ENCODE peak calls at places on chromosomes 12 and 14, in five cellular contexts. U, I, N, G and Z are unnamed samples.

GRCh38 chr12:113099764-113100163 is 35.8 kb downstream of the RASAL1 start:
- DNase-seq in U (no peak), I (no peak), N (no peak), G (no peak), Z (no peak)

GRCh38 chr12:41287500-41287899 is 99.4 kb downstream of the PDZRN4 start:
- DNase-seq in U (no peak), I (no peak), N (no peak), G (no peak), Z (no peak)

GRCh38 chr12:61870658-61871559 is 389.3 kb upstream of the USP15 start:
- DNase-seq in U (peak; percentile 5), I (no peak), N (no peak), G (no peak), Z (no peak)

GRCh38 chr14:65792208-65792905 is 379.8 kb downstream of the FUT8 start:
- DNase-seq in U (no peak), I (no peak), N (peak; percentile 45), G (no peak), Z (peak; percentile 29)

GRCh38 chr12:60279224-60279623 is 683.4 kb downstream of the SLC16A7 start:
- DNase-seq in U (peak; percentile 54), I (no peak), N (peak; percentile 44), G (no peak), Z (peak; percentile 61)

GRCh38 chr12:15556411-15556810 is 232.8 kb downstream of the EPS8 start:
- DNase-seq in U (peak; percentile 23), I (no peak), N (no peak), G (no peak), Z (no peak)

GRCh38 chr12:108193922-108194321 is 64.8 kb downstream of the WSCD2 start:
- DNase-seq in U (peak; percentile 16), I (no peak), N (peak; percentile 15), G (no peak), Z (peak; percentile 8)

GRCh38 chr14:73426877-73427276 is 31.5 kb downstream of the NUMB start:
- DNase-seq in U (peak; percentile 50), I (no peak), N (no peak), G (peak; percentile 8), Z (no peak)

GRCh38 chr14:60508707-60509437 is at the start of gene SIX6:
- DNase-seq in U (peak; percentile 14), I (no peak), N (no peak), G (peak; percentile 9), Z (peak; percentile 50)

GRCh38 chr14:96100171-96101064 is 61.3 kb downstream of the C14orf132 start:
- DNase-seq in U (peak; percentile 86), I (peak; percentile 80), N (peak; percentile 59), G (peak; percentile 41), Z (peak; percentile 74)

GRCh38 chr12:28883406-28883997 is 265.6 kb upstream of the FAR2 start:
- DNase-seq in U (no peak), I (no peak), N (no peak), G (no peak), Z (peak; percentile 37)

GRCh38 chr12:52216807-52217206 is 16.2 kb upstream of the KRT7 start:
- DNase-seq in U (no peak), I (no peak), N (no peak), G (no peak), Z (no peak)

GRCh38 chr12:12549426-12549825 is 13.2 kb downstream of the DUSP16 start:
- DNase-seq in U (no peak), I (no peak), N (no peak), G (no peak), Z (no peak)

GRCh38 chr12:63841611-63842010 is 2.9 kb upstream of the SRGAP1 start:
- DNase-seq in U (no peak), I (no peak), N (no peak), G (no peak), Z (no peak)

GRCh38 chr12:27424631-27425230 is 21.8 kb upstream of the SMCO2 start:
- DNase-seq in U (peak; percentile 86), I (no peak), N (peak; percentile 54), G (peak; percentile 57), Z (peak; percentile 73)

GRCh38 chr14:96205059-96205993 is 687 bp downstream of the BDKRB2 start:
- DNase-seq in U (no peak), I (no peak), N (peak; percentile 88), G (no peak), Z (no peak)

GRCh38 chr14:91417983-91418386 is 365 bp upstream of the CCDC88C start:
- DNase-seq in U (no peak), I (peak; percentile 63), N (no peak), G (no peak), Z (no peak)

GRCh38 chr14:95998656-95999055 is 40.5 kb upstream of the C14orf132 start:
- DNase-seq in U (peak; percentile 57), I (no peak), N (peak; percentile 22), G (peak; percentile 16), Z (peak; percentile 23)

GRCh38 chr14:52296378-52296777 is 17.7 kb upstream of the PTGER2 start:
- DNase-seq in U (no peak), I (no peak), N (no peak), G (no peak), Z (no peak)

GRCh38 chr12:107917912-107918800 is 143.7 kb downstream of the ASCL4 start:
- DNase-seq in U (peak; percentile 38), I (no peak), N (peak; percentile 53), G (no peak), Z (no peak)

GRCh38 chr12:113049976-113050742 is 6.4 kb upstream of the DTX1 start:
- DNase-seq in U (peak; percentile 23), I (no peak), N (peak; percentile 18), G (no peak), Z (no peak)

GRCh38 chr12:6460751-6461371 is 9.0 kb downstream of the TAPBPL start:
- DNase-seq in U (no peak), I (no peak), N (no peak), G (no peak), Z (no peak)

GRCh38 chr14:68522510-68523325 is 270.1 kb downstream of the ZFP36L1 start:
- DNase-seq in U (peak; percentile 70), I (no peak), N (no peak), G (no peak), Z (no peak)

GRCh38 chr14:55781046-55781445 is 201.0 kb downstream of the KTN1 start:
- DNase-seq in U (peak; percentile 38), I (no peak), N (no peak), G (no peak), Z (peak; percentile 18)

GRCh38 chr12:3097836-3098235 is 20.7 kb downstream of the TSPAN9 start:
- DNase-seq in U (no peak), I (peak; percentile 91), N (no peak), G (no peak), Z (no peak)

GRCh38 chr12:3099146-3099545 is 22.0 kb downstream of the TSPAN9 start:
- DNase-seq in U (no peak), I (no peak), N (no peak), G (no peak), Z (no peak)

GRCh38 chr12:3101309-3102022 is 24.3 kb downstream of the TSPAN9 start:
- DNase-seq in U (no peak), I (no peak), N (peak; percentile 64), G (no peak), Z (no peak)

GRCh38 chr12:3098436-3098835 is 21.3 kb downstream of the TSPAN9 start:
- DNase-seq in U (no peak), I (no peak), N (no peak), G (no peak), Z (no peak)

GRCh38 chr12:3097186-3097804 is 20.1 kb downstream of the TSPAN9 start:
- DNase-seq in U (peak; percentile 92), I (peak; percentile 86), N (no peak), G (no peak), Z (no peak)
- H3K4me3 ChIP-seq in U (peak overlapping the region; percentile 16), I (peak overlapping the region; percentile 33), N (no peak overlapping the region), G (no peak overlapping the region), Z (no peak overlapping the region)

GRCh38 chr12:115632323-115632722 is 645.2 kb downstream of the MED13L start:
- DNase-seq in U (peak; percentile 49), I (no peak), N (peak; percentile 10), G (no peak), Z (peak; percentile 23)
- TF ChIP-seq CTCF in U (peak; percentile 28), I (peak; percentile 21), N (peak; percentile 15), G (no peak), Z (peak; percentile 3)

GRCh38 chr14:26595922-26596721 is 1.7 kb downstream of the NOVA1 start:
- DNase-seq in U (peak; percentile 39), I (no peak), N (no peak), G (no peak), Z (peak; percentile 27)

GRCh38 chr14:26596722-26597030 is 1.2 kb downstream of the NOVA1 start:
- DNase-seq in U (peak; percentile 40), I (no peak), N (no peak), G (no peak), Z (peak; percentile 38)

GRCh38 chr14:26594756-26595545 is 2.9 kb downstream of the NOVA1 start:
- DNase-seq in U (no peak), I (no peak), N (no peak), G (no peak), Z (no peak)

GRCh38 chr14:26594148-26594547 is 3.7 kb downstream of the NOVA1 start:
- DNase-seq in U (no peak), I (no peak), N (no peak), G (no peak), Z (no peak)

DNA sequence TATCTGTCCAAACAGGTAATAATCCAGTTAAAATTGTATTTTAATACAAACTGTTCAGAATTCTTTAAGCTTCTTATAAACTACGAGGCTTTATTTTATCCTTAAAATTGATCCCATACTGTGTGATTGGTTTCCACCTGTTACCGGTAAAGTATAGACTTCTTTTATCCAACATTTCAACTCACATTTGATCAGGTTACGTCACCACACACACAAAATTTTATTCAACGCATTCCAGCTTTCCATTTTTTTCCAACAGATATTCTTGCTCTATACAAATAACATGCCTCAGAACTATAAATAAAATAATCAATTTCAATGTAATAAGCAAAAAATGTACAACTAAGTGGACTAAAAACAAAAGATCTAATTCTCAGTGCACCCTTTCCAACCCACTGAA is 4.5 kb downstream of the NOVA1 start:
- DNase-seq in U (no peak), I (no peak), N (no peak), G (no peak), Z (no peak)
- H3K4me3 ChIP-seq in U (peak overlapping the region; percentile 77), I (no peak overlapping the region), N (no peak overlapping the region), G (no peak overlapping the region), Z (no peak overlapping the region)

GRCh38 chr12:44431647-44432352 is 444.3 kb downstream of the NELL2 start:
- DNase-seq in U (no peak), I (no peak), N (no peak), G (no peak), Z (no peak)
- TF ChIP-seq CTCF in U (no peak), I (no peak), N (no peak), G (no peak), Z (no peak)